ENCODE peak calls at places on chromosomes 12 and 14, in five cellular contexts. K, Z, R, J and O are unnamed samples.

GRCh38 chr12:49146406-49146805 is 15.2 kb upstream of the TUBA1B start:
- DNase-seq in Z (no peak), J (no peak), K (no peak), R (no peak), O (no peak)

GRCh38 chr12:62959745-62960144 is 24.8 kb upstream of the PPM1H start:
- DNase-seq in Z (no peak), K (no peak), J (no peak), R (no peak), O (no peak)

GRCh38 chr14:60482743-60483142 is 3.1 kb downstream of the C14orf39 start:
- DNase-seq in K (no peak), Z (peak; percentile 52), J (no peak), R (no peak), O (no peak)

GRCh38 chr14:94601961-94602391 is 10.2 kb upstream of the SERPINA3 start:
- DNase-seq in K (no peak), R (no peak), J (peak; percentile 97), Z (peak; percentile 74), O (no peak)

GRCh38 chr14:73824116-73824515 is 27.5 kb upstream of the PTGR2 start:
- DNase-seq in R (no peak), J (no peak), Z (no peak), K (no peak), O (no peak)

GRCh38 chr12:125220404-125221273 is 155.4 kb downstream of the AACS start:
- DNase-seq in J (no peak), R (no peak), K (no peak), Z (no peak), O (no peak)

GRCh38 chr14:101201535-101202125 is 298.1 kb upstream of the RTL1 start:
- DNase-seq in R (peak; percentile 57), J (no peak), Z (no peak), K (no peak), O (no peak)

GRCh38 chr14:68819260-68819691 is 26.4 kb upstream of the ZFP36L1 start:
- DNase-seq in R (peak; percentile 78), Z (peak; percentile 86), J (peak; percentile 66), K (peak; percentile 41), O (no peak)

GRCh38 chr14:51219473-51220448 is 20.3 kb upstream of the TMX1 start:
- DNase-seq in K (no peak), R (no peak), J (peak; percentile 65), Z (peak; percentile 26), O (no peak)

GRCh38 chr12:117331691-117332090 is 29.7 kb downstream of the NOS1 start:
- DNase-seq in K (no peak), R (no peak), Z (no peak), J (no peak), O (no peak)
- TF ChIP-seq CTCF in K (no peak), R (no peak), Z (no peak), J (no peak), O (no peak)

GRCh38 chr12:128583453-128583852 is 240.3 kb downstream of the SLC15A4 start:
- DNase-seq in J (no peak), K (no peak), R (no peak), Z (no peak), O (no peak)
- TF ChIP-seq CTCF in J (no peak), K (peak; percentile 16), R (peak; percentile 60), Z (no peak), O (peak; percentile 52)

DNA sequence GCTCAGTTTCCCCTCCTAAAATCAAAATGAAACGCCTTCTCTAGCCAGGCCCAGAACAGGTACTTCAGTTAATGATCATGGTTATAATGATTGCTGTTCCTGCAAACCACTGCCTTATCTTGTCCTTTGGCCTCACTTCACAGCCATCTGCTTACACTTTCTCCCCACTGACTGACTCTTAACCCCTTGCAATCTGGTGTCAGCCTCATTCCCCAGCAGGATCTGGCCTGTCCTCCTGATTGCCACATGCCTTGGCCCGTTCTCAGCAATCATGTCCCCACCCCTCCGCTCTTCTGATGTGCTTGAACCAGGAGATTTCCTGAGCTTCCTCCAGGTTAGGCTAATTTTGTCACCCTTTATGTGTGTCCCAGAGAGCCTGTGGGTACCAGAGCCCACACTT is 64.5 kb downstream of the KCNA1 start:
- DNase-seq in J (no peak), R (no peak), Z (no peak), K (no peak), O (no peak)
- TF ChIP-seq CTCF in J (no peak), R (no peak), Z (no peak), K (no peak), O (no peak)

GRCh38 chr12:67018105-67018504 is 251.1 kb upstream of the CAND1 start:
- DNase-seq in Z (no peak), R (no peak), J (no peak), K (no peak), O (no peak)
- TF ChIP-seq CTCF in Z (no peak), R (no peak), J (no peak), K (no peak), O (no peak)

DNA sequence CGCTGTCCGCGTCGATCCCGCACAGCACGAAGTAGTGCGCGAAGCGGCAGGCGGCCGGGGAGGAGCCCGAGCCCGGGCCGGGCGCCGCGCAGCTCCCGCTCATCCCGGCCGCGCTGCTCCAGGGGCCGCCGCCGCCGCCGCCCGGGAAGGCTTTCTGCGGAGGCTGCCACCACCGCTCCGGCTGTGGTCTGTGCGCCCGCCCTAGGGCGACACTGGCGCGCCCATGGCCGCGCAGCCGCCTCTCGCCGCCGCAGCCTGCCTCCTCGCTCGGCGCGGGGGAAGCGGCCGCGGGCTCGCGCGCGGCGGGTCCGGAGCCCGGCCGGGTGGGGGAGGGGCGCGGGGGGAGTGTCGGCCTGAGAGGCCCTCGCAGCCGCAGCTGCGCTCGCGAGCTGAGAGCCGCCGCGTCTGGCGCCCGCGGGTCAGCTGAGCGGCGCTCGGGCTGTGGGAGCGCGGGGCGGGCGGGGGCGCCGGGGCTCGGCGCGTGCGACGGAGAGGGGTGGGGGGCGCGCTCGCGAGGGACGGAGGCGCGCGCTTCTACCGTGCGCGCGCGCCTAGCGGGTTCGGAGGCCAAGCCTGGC is at the start of gene DENND5B:
- DNase-seq in R (peak; percentile 90), J (peak; percentile 88), K (peak; percentile 90), Z (peak; percentile 55), O (peak; percentile 91)
- TF ChIP-seq CTCF in R (no peak), J (no peak), K (no peak), Z (no peak), O (no peak)

DNA sequence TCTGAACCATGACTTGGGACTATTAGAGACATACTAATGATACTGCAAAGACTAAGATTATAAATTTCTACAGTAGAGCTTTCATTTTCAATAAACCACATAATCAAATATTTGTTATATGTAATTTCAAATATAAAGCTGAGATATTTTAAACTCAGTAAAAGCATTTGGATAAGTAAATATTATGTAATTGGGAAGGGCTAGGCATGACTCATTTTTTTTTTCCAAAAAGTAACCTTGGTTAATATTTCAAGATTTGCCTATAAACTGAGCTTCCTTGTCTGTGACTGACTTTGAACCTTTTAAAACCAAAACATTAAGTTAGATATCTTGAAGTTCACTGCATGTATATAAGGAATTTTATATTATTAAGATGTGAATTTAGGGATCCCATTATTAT is 332.5 kb downstream of the CEP128 start:
- DNase-seq in R (no peak), J (no peak), Z (no peak), K (no peak), O (no peak)
- TF ChIP-seq CTCF in R (no peak), J (no peak), Z (no peak), K (no peak), O (no peak)

GRCh38 chr12:16884819-16885218 is 278.9 kb upstream of the LMO3 start:
- DNase-seq in J (no peak), K (no peak), Z (no peak), R (no peak), O (no peak)

GRCh38 chr12:16881986-16882385 is 276.0 kb upstream of the LMO3 start:
- DNase-seq in K (no peak), J (no peak), R (no peak), Z (no peak), O (no peak)

GRCh38 chr12:16880864-16881285 is 274.9 kb upstream of the LMO3 start:
- DNase-seq in K (peak; percentile 18), R (no peak), J (no peak), Z (no peak), O (peak; percentile 34)

DNA sequence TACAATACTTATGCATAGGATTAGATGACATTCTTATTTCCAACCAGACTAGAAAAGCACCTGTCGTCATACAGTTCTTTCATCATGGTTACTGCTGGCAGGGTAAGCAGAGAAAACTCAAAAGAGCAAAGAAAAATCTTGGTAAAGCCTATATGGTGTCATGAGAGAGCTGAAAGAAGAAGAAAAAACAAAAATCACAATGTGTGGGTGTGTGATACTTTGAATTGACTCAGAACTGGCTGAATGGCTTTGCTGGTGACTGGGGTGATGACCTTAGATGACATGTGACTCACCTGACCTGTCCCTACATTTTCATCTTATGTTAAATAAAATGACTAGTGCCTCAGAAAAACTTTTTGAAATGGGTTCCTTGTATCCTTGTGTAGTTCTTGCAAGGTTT is 278.1 kb upstream of the LMO3 start:
- DNase-seq in K (no peak), J (no peak), R (no peak), Z (no peak), O (no peak)
- TF ChIP-seq CTCF in K (no peak), J (no peak), R (no peak), Z (no peak), O (no peak)

GRCh38 chr12:87344699-87345098 is 684.5 kb downstream of the C12orf50 start:
- DNase-seq in K (no peak), J (no peak), R (no peak), Z (peak; percentile 9), O (no peak)
- TF ChIP-seq CTCF in K (no peak), J (no peak), R (peak; percentile 35), Z (no peak), O (peak; percentile 23)